ENCODE peak calls at places on chromosomes 2 and 18, in four cellular contexts. I is CD8-positive, alpha-beta memory T cell; V is ovary; O is H7. B is an unnamed sample.

GRCh38 chr2:143564419-143564818 is 435.2 kb downstream of the ARHGAP15 start:
- DNase-seq in I (no peak), V (no peak), O (no peak), B (no peak)

GRCh38 chr2:45009303-45009927 is at the start of gene SIX2:
- DNase-seq in I (no peak), V (peak), O (peak), B (peak)

GRCh38 chr2:238095143-238095542 is 5.0 kb upstream of the ESPNL start:
- DNase-seq in I (no peak), V (no peak), O (no peak), B (no peak)

GRCh38 chr2:237552911-237553310 is 13.5 kb upstream of the PRLH start:
- DNase-seq in I (no peak), V (no peak), O (no peak), B (no peak)

GRCh38 chr2:8202139-8202538 is 479.7 kb upstream of the ID2 start:
- DNase-seq in I (no peak), V (no peak), O (no peak), B (no peak)

GRCh38 chr2:10830203-10830602 is 17.6 kb upstream of the PDIA6 start:
- DNase-seq in I (no peak), V (no peak), O (no peak), B (no peak)

GRCh38 chr2:205682239-205683021 is at the start of gene NRP2:
- DNase-seq in I (peak), V (peak), O (peak), B (peak)

GRCh38 chr2:111167238-111168162 is 46.8 kb downstream of the BCL2L11 start:
- DNase-seq in I (no peak), V (no peak), O (no peak), B (no peak)

GRCh38 chr2:195363496-195363895 is 293.5 kb upstream of the SLC39A10 start:
- DNase-seq in I (no peak), V (no peak), O (no peak), B (peak)

GRCh38 chr2:8475349-8476045 is 206.4 kb upstream of the ID2 start:
- DNase-seq in I (no peak), V (peak), O (peak), B (no peak)

GRCh38 chr2:162556996-162557395 is 213.1 kb downstream of the GCA start:
- DNase-seq in I (no peak), V (no peak), O (no peak), B (no peak)

GRCh38 chr2:84906108-84906899 is 848 bp downstream of the TMSB10 start:
- DNase-seq in I (peak), V (peak), O (peak), B (peak)

GRCh38 chr2:9656270-9656766 is 25.5 kb upstream of the YWHAQ start:
- DNase-seq in I (no peak), V (no peak), O (peak), B (peak)

GRCh38 chr18:48889115-48889941 is 61.4 kb downstream of the SMAD7 start:
- DNase-seq in I (no peak), V (peak), O (peak), B (no peak)

GRCh38 chr2:111958901-111959300 is 60.5 kb downstream of the MERTK start:
- DNase-seq in I (no peak), V (no peak), O (no peak), B (no peak)

GRCh38 chr2:203018181-203018580 is 3.5 kb downstream of the NBEAL1 start:
- DNase-seq in I (no peak), V (no peak), O (no peak), B (no peak)

GRCh38 chr18:44725300-44726096 is 44.8 kb downstream of the SETBP1 start:
- DNase-seq in I (no peak), V (peak), O (no peak), B (peak)

GRCh38 chr2:177574357-177574756 is 181.8 kb downstream of the AGPS start:
- DNase-seq in I (no peak), V (no peak), O (peak), B (no peak)

GRCh38 chr2:126117886-126118285 is 538.1 kb upstream of the GYPC start:
- DNase-seq in I (no peak), V (no peak), O (no peak), B (no peak)

GRCh38 chr18:35470440-35470839 is 27.3 kb downstream of the INO80C start:
- DNase-seq in I (no peak), V (no peak), O (no peak), B (no peak)

GRCh38 chr2:135948642-135949355 is 36.6 kb downstream of the DARS1 start:
- DNase-seq in I (no peak), V (no peak), O (no peak), B (no peak)

GRCh38 chr2:240624950-240625621 is at the start of gene GPR35:
- DNase-seq in I (peak), V (peak), O (peak), B (peak)

GRCh38 chr2:219001577-219002394 is 8.6 kb upstream of the CRYBA2 start:
- DNase-seq in I (no peak), V (no peak), O (peak), B (no peak)

GRCh38 chr2:140604096-140604495 is 1526.7 kb downstream of the LRP1B start:
- DNase-seq in I (no peak), V (no peak), O (no peak), B (no peak)

GRCh38 chr18:46910856-46911255 is 6.5 kb downstream of the PIAS2 start:
- DNase-seq in I (no peak), V (no peak), O (no peak), B (no peak)

GRCh38 chr2:71602581-71602980 is 149.2 kb downstream of the DYSF start:
- DNase-seq in I (no peak), V (peak), O (no peak), B (no peak)

GRCh38 chr18:7234061-7234460 is 3.2 kb downstream of the LRRC30 start:
- DNase-seq in I (no peak), V (no peak), O (no peak), B (no peak)

GRCh38 chr2:233409286-233409991 is 55.1 kb downstream of the DGKD start:
- DNase-seq in I (peak), V (no peak), O (no peak), B (no peak)

GRCh38 chr2:158512323-158512722 is 55.6 kb downstream of the PKP4 start:
- DNase-seq in I (no peak), V (no peak), O (no peak), B (no peak)

GRCh38 chr18:58247363-58247834 is 203.4 kb downstream of the NEDD4L start:
- DNase-seq in I (no peak), V (peak), O (peak), B (no peak)

GRCh38 chr2:199315299-199316179 is 142.2 kb downstream of the SATB2 start:
- DNase-seq in I (no peak), V (no peak), O (peak), B (no peak)

GRCh38 chr18:31129398-31130115 is 27.3 kb upstream of the DSC2 start:
- DNase-seq in I (no peak), V (no peak), O (no peak), B (no peak)

GRCh38 chr18:48007955-48008701 is 77.7 kb upstream of the SMAD2 start:
- DNase-seq in I (peak), V (peak), O (peak), B (peak)

GRCh38 chr2:39942970-39943369 is 163.9 kb upstream of the THUMPD2 start:
- DNase-seq in I (no peak), V (no peak), O (no peak), B (no peak)

GRCh38 chr2:39933166-39933565 is 154.1 kb upstream of the THUMPD2 start:
- DNase-seq in I (no peak), V (no peak), O (no peak), B (no peak)

GRCh38 chr2:39934851-39935250 is 155.8 kb upstream of the THUMPD2 start:
- DNase-seq in I (no peak), V (no peak), O (no peak), B (no peak)

GRCh38 chr2:39938035-39938835 is 159.2 kb upstream of the THUMPD2 start:
- DNase-seq in I (no peak), V (no peak), O (no peak), B (no peak)

GRCh38 chr2:39937621-39938020 is 158.6 kb upstream of the THUMPD2 start:
- DNase-seq in I (no peak), V (no peak), O (no peak), B (no peak)
- H3K4me3 ChIP-seq in I (no peak), V (no peak), O (no peak), B (no peak)

GRCh38 chr2:120313695-120314615 is 32.0 kb upstream of the INHBB start:
- DNase-seq in I (no peak), V (peak), O (peak), B (no peak)
- H3K4me3 ChIP-seq in I (peak), V (peak), O (no peak), B (no peak)

DNA sequence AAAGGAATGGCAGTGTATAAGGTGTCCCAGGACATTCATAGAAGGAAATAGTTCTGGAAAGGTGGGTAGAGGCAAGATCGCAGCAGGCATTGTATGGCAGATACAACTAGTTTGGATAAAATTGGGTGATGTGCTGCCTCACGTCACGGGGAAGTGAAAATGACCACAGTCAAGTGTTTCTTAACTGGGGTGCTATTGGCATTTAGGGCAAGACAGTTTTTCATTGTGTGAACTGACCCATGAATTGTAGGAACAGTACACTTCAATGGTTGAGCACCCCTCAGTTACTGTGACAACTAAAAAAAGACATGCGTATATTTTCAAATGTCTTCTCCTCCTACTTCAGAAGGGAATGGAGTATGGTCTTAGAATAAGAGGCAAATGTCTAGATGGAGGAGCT is 22.3 kb upstream of the CYRIA start:
- DNase-seq in I (no peak), V (no peak), O (no peak), B (no peak)
- H3K4me3 ChIP-seq in I (no peak), V (no peak), O (no peak), B (no peak)

DNA sequence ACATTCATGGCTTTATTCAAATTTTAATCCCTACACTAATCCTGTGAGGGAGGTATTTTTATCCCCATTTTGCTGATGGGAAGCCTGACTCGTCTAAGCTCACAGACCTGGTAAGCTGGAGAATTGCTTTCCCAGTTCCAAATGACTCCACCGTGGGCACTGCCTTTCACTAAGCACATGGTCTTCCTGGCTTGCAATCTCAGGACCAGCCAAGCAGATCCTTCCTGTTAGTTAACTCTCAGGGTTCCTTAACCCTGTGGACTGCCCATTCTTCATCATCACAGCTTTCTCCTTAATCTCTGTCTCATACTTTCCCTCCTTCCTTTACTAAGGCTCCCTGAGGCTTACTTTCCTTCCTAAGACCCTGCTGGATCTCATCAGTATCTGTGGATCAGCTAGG is 122.2 kb upstream of the ZEB2 start:
- DNase-seq in I (no peak), V (no peak), O (no peak), B (no peak)
- H3K4me3 ChIP-seq in I (no peak), V (no peak), O (no peak), B (no peak)

DNA sequence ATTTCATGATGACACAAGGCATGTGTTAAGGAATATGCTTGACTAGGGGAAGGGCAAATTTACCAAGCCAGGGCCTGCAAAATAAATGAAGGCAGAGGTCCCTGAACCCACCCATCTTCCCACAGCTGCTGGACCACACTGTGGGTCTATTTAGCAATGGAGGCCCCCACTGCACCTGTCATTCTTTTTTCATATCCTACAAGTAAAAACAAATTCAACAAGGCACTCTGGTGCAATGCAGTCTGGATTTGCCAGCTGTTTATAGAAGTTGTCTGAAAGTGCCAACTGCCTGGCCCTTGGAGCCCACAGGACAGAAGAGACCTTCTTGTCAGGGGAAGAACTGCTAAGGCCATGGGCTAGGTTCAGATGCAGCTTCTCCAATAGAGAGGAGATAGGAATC is 112.8 kb upstream of the ATL2 start:
- DNase-seq in I (no peak), V (no peak), O (no peak), B (no peak)
- H3K4me3 ChIP-seq in I (no peak), V (no peak), O (no peak), B (no peak)

GRCh38 chr2:60548844-60549243 is 4.6 kb downstream of the BCL11A start:
- DNase-seq in I (no peak), V (no peak), O (no peak), B (no peak)
- H3K4me3 ChIP-seq in I (no peak), V (no peak), O (peak), B (no peak)

DNA sequence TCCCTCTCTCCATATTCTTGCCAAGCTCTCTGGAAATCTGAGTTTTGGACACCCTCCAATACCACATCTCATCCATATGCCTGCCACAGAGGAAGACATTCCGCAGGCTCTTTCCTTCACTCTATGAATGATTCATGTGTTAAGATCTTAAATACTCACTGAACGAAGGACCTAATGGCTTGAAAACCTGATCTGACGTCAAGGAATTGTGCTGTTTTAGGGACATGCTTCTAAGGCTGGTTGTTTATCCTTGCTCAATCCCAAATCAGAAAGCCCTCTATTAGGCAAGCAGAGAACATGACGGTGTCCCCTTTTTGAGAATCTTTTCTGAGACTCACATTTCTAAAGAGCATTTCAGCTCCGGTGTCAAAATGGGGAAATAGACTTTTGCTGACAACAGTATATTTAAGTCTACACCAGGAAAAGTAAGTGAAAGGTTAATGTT is 83.7 kb upstream of the GALNT5 start:
- DNase-seq in I (no peak), V (no peak), O (no peak), B (peak)
- H3K4me3 ChIP-seq in I (no peak), V (no peak), O (no peak), B (no peak)

DNA sequence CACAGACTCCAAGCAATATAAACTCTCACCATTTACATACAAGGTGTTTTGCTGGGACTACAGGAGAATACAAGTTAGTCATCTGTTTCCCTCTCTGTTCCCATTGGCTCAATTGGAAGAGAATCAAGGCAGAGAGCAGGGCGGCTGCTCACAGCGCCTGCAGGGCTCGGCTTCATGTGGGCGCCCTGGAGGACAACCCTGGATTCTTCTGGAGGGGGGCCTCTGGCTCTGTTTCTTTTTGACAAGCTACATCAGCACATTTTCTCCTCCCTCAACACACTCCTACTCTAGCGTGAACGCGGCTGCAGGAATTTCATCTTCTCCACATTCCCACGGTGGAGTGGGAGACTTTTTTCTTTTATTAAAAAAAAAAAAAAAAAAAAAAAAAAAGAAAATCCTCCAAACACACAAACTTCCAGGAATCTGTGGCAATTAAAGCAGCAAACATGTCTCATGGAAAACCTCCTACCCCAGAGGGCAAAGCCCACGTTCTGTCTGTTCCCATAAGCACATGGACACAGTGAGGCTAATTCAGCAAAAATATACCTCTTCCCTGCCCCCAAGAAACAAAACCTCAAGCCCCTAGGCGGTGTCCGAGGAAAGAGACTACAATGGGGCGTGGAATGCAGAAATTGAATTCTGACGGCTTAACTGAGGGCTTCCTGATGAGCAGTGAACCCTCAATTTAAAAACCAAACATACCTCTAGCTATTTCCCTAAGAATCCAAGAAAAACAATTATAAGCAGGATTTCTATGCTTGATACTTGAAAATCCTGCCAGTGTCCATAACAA is 50.6 kb downstream of the PARD6G start:
- DNase-seq in I (no peak), V (no peak), O (peak), B (peak)
- H3K4me3 ChIP-seq in I (no peak), V (no peak), O (no peak), B (no peak)

B was measured in SJSA1.